ENCODE peak calls at places on chromosome 12, in four cellular contexts. N is WTC11, Y is A549, A is K562. H is an unnamed sample.

GRCh38 chr12:14995583-14996425 is 23.0 kb downstream of the PDE6H start:
- DNase-seq in N (no peak), Y (peak; percentile 81), A (peak; percentile 49), H (peak; percentile 52)

GRCh38 chr12:92466391-92467305 is 236.1 kb upstream of the PLEKHG7 start:
- DNase-seq in N (peak; percentile 15), Y (no peak), A (no peak), H (no peak)

GRCh38 chr12:6829532-6830220 is 1.5 kb downstream of the P3H3 start:
- DNase-seq in N (peak; percentile 47), Y (peak; percentile 52), A (peak; percentile 31), H (peak; percentile 66)

GRCh38 chr12:79155703-79156102 is 291.1 kb downstream of the SYT1 start:
- DNase-seq in N (no peak), Y (no peak), A (no peak), H (no peak)

GRCh38 chr12:6096527-6096926 is 27.9 kb downstream of the VWF start:
- DNase-seq in N (no peak), Y (no peak), A (no peak), H (no peak)

GRCh38 chr12:67411562-67411961 is 142.4 kb downstream of the CAND1 start:
- DNase-seq in N (no peak), Y (no peak), A (no peak), H (no peak)

GRCh38 chr12:47577213-47577612 is 128.6 kb downstream of the RPAP3 start:
- DNase-seq in N (no peak), Y (no peak), A (no peak), H (no peak)

GRCh38 chr12:21694660-21695059 is 37.0 kb upstream of the LDHB start:
- DNase-seq in N (no peak), Y (no peak), A (no peak), H (no peak)

GRCh38 chr12:14989790-14990189 is 16.9 kb downstream of the PDE6H start:
- DNase-seq in N (no peak), Y (no peak), A (no peak), H (no peak)

GRCh38 chr12:68609955-68610434 is 704 bp upstream of the RAP1B start:
- DNase-seq in N (no peak), Y (peak; percentile 55), A (peak; percentile 64), H (no peak)

GRCh38 chr12:71900091-71900490 is 38.6 kb upstream of the TPH2 start:
- DNase-seq in N (no peak), Y (peak; percentile 7), A (peak; percentile 5), H (peak; percentile 6)

GRCh38 chr12:15856097-15856982 is 25.8 kb upstream of the STRAP start:
- DNase-seq in N (no peak), Y (peak; percentile 78), A (peak; percentile 51), H (peak; percentile 63)

GRCh38 chr12:110224379-110225304 is 56.4 kb upstream of the ATP2A2 start:
- DNase-seq in N (no peak), Y (peak; percentile 88), A (peak; percentile 23), H (peak; percentile 52)

GRCh38 chr12:56635539-56636117 is 5.5 kb upstream of the BAZ2A start:
- DNase-seq in N (peak; percentile 34), Y (peak; percentile 17), A (peak; percentile 51), H (no peak)

GRCh38 chr12:58081488-58081887 is 140.1 kb downstream of the ATP23 start:
- DNase-seq in N (no peak), Y (no peak), A (no peak), H (no peak)

GRCh38 chr12:98399532-98399931 is 115.9 kb upstream of the TMPO start:
- DNase-seq in N (peak; percentile 44), Y (peak; percentile 85), A (peak; percentile 86), H (peak; percentile 43)

GRCh38 chr12:6250343-6250742 is 50.1 kb downstream of the CD9 start:
- DNase-seq in N (no peak), Y (no peak), A (no peak), H (no peak)

GRCh38 chr12:93177208-93178153 is 200.2 kb upstream of the NUDT4 start:
- DNase-seq in N (no peak), Y (no peak), A (peak; percentile 86), H (peak; percentile 30)

GRCh38 chr12:121181181-121181580 is 28.7 kb upstream of the P2RX4 start:
- DNase-seq in N (no peak), Y (no peak), A (peak; percentile 47), H (no peak)

GRCh38 chr12:54591001-54591591 is 2.6 kb upstream of the PPP1R1A start:
- DNase-seq in N (no peak), Y (no peak), A (no peak), H (no peak)

GRCh38 chr12:8887285-8887715 is 27.0 kb upstream of the PHC1 start:
- DNase-seq in N (no peak), Y (no peak), A (peak; percentile 84), H (no peak)

GRCh38 chr12:23083267-23083666 is 458.3 kb downstream of the ETNK1 start:
- DNase-seq in N (no peak), Y (peak; percentile 2), A (peak; percentile 26), H (no peak)

GRCh38 chr12:47193066-47193465 is 113.3 kb upstream of the AMIGO2 start:
- DNase-seq in N (no peak), Y (no peak), A (no peak), H (no peak)

GRCh38 chr12:92786045-92786444 is 83.3 kb downstream of the PLEKHG7 start:
- DNase-seq in N (no peak), Y (no peak), A (no peak), H (no peak)

GRCh38 chr12:56128669-56129209 is 672 bp downstream of the ESYT1 start:
- DNase-seq in N (no peak), Y (no peak), A (peak; percentile 35), H (no peak)

GRCh38 chr12:131085816-131086591 is 132.3 kb downstream of the ADGRD1 start:
- DNase-seq in N (no peak), Y (no peak), A (no peak), H (no peak)

GRCh38 chr12:43210437-43211197 is 341.4 kb downstream of the ADAMTS20 start:
- DNase-seq in N (no peak), Y (no peak), A (peak; percentile 20), H (no peak)

GRCh38 chr12:48221645-48222044 is 18.6 kb upstream of the OR10AD1 start:
- DNase-seq in N (no peak), Y (no peak), A (no peak), H (no peak)

GRCh38 chr12:57342207-57342691 is 88.6 kb downstream of the R3HDM2 start:
- DNase-seq in N (peak; percentile 34), Y (peak; percentile 71), A (peak; percentile 30), H (no peak)

GRCh38 chr12:48750769-48751356 is 34.4 kb upstream of the CCNT1 start:
- DNase-seq in N (no peak), Y (no peak), A (no peak), H (no peak)

DNA sequence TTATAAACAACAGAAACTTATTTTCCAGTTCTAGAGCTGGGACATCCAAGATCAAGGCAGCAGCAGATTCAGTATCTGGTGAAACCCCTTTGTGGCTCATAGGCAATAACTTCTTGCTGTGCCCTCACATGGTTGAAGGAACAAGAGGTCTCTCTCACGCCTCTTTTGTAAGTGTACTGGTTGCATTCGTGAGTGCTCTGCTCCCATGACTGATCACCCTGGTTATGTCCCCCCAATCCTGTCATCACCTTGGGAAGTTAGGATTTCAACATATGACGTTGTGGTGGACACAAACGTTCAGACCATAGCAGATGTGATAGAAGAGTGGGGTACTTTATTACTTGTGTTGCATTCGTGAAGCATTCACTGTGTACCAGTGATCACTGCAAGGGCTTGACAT is 184.0 kb downstream of the SRGAP1 start:
- DNase-seq in N (no peak), Y (no peak), A (no peak), H (no peak)
- TF ChIP-seq NR3C1 in N (no peak), Y (no peak), A (no peak), H (no peak)

GRCh38 chr12:52924764-52925716 is 20.2 kb upstream of the KRT8 start:
- DNase-seq in N (no peak), Y (peak; percentile 94), A (peak; percentile 92), H (peak; percentile 76)
- TF ChIP-seq NR3C1 in N (no peak), Y (no peak), A (no peak), H (no peak)

GRCh38 chr12:132363661-132364347 is 34.4 kb upstream of the GALNT9 start:
- DNase-seq in N (no peak), Y (no peak), A (no peak), H (no peak)
- TF ChIP-seq NR3C1 in N (no peak), Y (no peak), A (no peak), H (no peak)

GRCh38 chr12:76187177-76187576 is 102.7 kb upstream of the NAP1L1 start:
- DNase-seq in N (no peak), Y (no peak), A (no peak), H (no peak)
- TF ChIP-seq NR3C1 in N (no peak), Y (no peak), A (no peak), H (no peak)

DNA sequence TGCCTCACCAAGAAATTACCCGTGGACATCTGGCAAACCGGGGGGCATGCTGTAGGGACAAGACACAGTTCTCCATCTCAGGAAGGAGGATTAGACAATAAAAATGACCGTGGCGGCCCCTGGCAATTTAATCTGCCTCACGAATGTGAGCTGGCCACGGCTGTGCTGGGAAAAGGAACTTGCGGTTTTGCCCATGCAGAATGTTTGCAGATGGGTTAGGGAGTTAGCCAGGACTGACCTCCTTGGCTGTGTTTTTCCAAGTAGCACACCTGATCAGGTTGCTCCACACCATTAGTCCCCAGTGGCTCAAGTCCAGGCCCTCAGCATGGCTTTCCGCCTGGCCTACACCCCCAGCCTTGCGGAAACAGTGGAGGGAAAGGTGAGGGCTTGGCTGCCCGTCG is 20.8 kb downstream of the TPCN1 start:
- DNase-seq in N (no peak), Y (no peak), A (no peak), H (no peak)
- TF ChIP-seq NR3C1 in N (no peak), Y (no peak), A (no peak), H (no peak)

H was measured in HepG2.